ENCODE peak calls at places on chromosomes 6 and 20, in ten cellular contexts. One of them, this sample, is unnamed.

GRCh38 chr20:60136640-60137411 is 178.6 kb downstream of the CDH26 start:
- ATAC-seq in activated CD8-positive, alpha-beta T cell treated with anti-CD3 and anti-CD28 coated beads, Interleukin-2, amount 10 ng/mL, durations not matched to agents 7 days and 5 days: no peak
- ATAC-seq in heart left ventricle: no peak
- ATAC-seq in mucosa of descending colon: no peak
- ATAC-seq in CD8-positive, alpha-beta T cell: no peak
- ATAC-seq in upper lobe of right lung: no peak
- ATAC-seq in CD4-positive, CD25-positive, alpha-beta regulatory T cell: no peak
- ATAC-seq in lower lobe of right lung: no peak
- ATAC-seq in CD4-positive, alpha-beta T cell: no peak
- ATAC-seq in stimulated activated effector memory CD8-positive, alpha-beta T cell treated with anti-CD3 and anti-CD28 coated beads, Interleukin-12 subunit alpha, Interleukin-12 subunit beta, amount 100 ng/mL, for 72 hours: no peak
- ATAC-seq in this sample: no peak

GRCh38 chr20:17059465-17059864 is 167.4 kb upstream of the PCSK2 start:
- ATAC-seq in activated CD8-positive, alpha-beta T cell treated with anti-CD3 and anti-CD28 coated beads, Interleukin-2, amount 10 ng/mL, durations not matched to agents 7 days and 5 days: no peak
- ATAC-seq in heart left ventricle: no peak
- ATAC-seq in mucosa of descending colon: no peak
- ATAC-seq in CD8-positive, alpha-beta T cell: no peak
- ATAC-seq in upper lobe of right lung: peak
- ATAC-seq in CD4-positive, CD25-positive, alpha-beta regulatory T cell: no peak
- ATAC-seq in lower lobe of right lung: peak
- ATAC-seq in CD4-positive, alpha-beta T cell: no peak
- ATAC-seq in stimulated activated effector memory CD8-positive, alpha-beta T cell treated with anti-CD3 and anti-CD28 coated beads, Interleukin-12 subunit alpha, Interleukin-12 subunit beta, amount 100 ng/mL, for 72 hours: no peak
- ATAC-seq in this sample: no peak

GRCh38 chr20:6040958-6041807 is 12.7 kb downstream of the LRRN4 start:
- ATAC-seq in activated CD8-positive, alpha-beta T cell treated with anti-CD3 and anti-CD28 coated beads, Interleukin-2, amount 10 ng/mL, durations not matched to agents 7 days and 5 days: no peak
- ATAC-seq in heart left ventricle: no peak
- ATAC-seq in mucosa of descending colon: no peak
- ATAC-seq in CD8-positive, alpha-beta T cell: no peak
- ATAC-seq in upper lobe of right lung: peak
- ATAC-seq in CD4-positive, CD25-positive, alpha-beta regulatory T cell: no peak
- ATAC-seq in lower lobe of right lung: peak
- ATAC-seq in CD4-positive, alpha-beta T cell: no peak
- ATAC-seq in stimulated activated effector memory CD8-positive, alpha-beta T cell treated with anti-CD3 and anti-CD28 coated beads, Interleukin-12 subunit alpha, Interleukin-12 subunit beta, amount 100 ng/mL, for 72 hours: no peak
- ATAC-seq in this sample: peak

GRCh38 chr6:39169448-39170344 is 54.7 kb upstream of the SAYSD1 start:
- ATAC-seq in activated CD8-positive, alpha-beta T cell treated with anti-CD3 and anti-CD28 coated beads, Interleukin-2, amount 10 ng/mL, durations not matched to agents 7 days and 5 days: no peak
- ATAC-seq in heart left ventricle: no peak
- ATAC-seq in mucosa of descending colon: peak
- ATAC-seq in CD8-positive, alpha-beta T cell: no peak
- ATAC-seq in upper lobe of right lung: no peak
- ATAC-seq in CD4-positive, CD25-positive, alpha-beta regulatory T cell: no peak
- ATAC-seq in lower lobe of right lung: peak
- ATAC-seq in CD4-positive, alpha-beta T cell: no peak
- ATAC-seq in stimulated activated effector memory CD8-positive, alpha-beta T cell treated with anti-CD3 and anti-CD28 coated beads, Interleukin-12 subunit alpha, Interleukin-12 subunit beta, amount 100 ng/mL, for 72 hours: no peak
- ATAC-seq in this sample: peak

GRCh38 chr20:45353746-45354145 is 5.5 kb upstream of the SDC4 start:
- ATAC-seq in activated CD8-positive, alpha-beta T cell treated with anti-CD3 and anti-CD28 coated beads, Interleukin-2, amount 10 ng/mL, durations not matched to agents 7 days and 5 days: no peak
- ATAC-seq in heart left ventricle: no peak
- ATAC-seq in mucosa of descending colon: no peak
- ATAC-seq in CD8-positive, alpha-beta T cell: no peak
- ATAC-seq in upper lobe of right lung: no peak
- ATAC-seq in CD4-positive, CD25-positive, alpha-beta regulatory T cell: no peak
- ATAC-seq in lower lobe of right lung: no peak
- ATAC-seq in CD4-positive, alpha-beta T cell: no peak
- ATAC-seq in stimulated activated effector memory CD8-positive, alpha-beta T cell treated with anti-CD3 and anti-CD28 coated beads, Interleukin-12 subunit alpha, Interleukin-12 subunit beta, amount 100 ng/mL, for 72 hours: no peak
- ATAC-seq in this sample: no peak

GRCh38 chr6:150835620-150836019 is 29.9 kb upstream of the MTHFD1L start:
- ATAC-seq in activated CD8-positive, alpha-beta T cell treated with anti-CD3 and anti-CD28 coated beads, Interleukin-2, amount 10 ng/mL, durations not matched to agents 7 days and 5 days: no peak
- ATAC-seq in heart left ventricle: no peak
- ATAC-seq in mucosa of descending colon: no peak
- ATAC-seq in CD8-positive, alpha-beta T cell: no peak
- ATAC-seq in upper lobe of right lung: no peak
- ATAC-seq in CD4-positive, CD25-positive, alpha-beta regulatory T cell: no peak
- ATAC-seq in lower lobe of right lung: no peak
- ATAC-seq in CD4-positive, alpha-beta T cell: no peak
- ATAC-seq in stimulated activated effector memory CD8-positive, alpha-beta T cell treated with anti-CD3 and anti-CD28 coated beads, Interleukin-12 subunit alpha, Interleukin-12 subunit beta, amount 100 ng/mL, for 72 hours: peak
- ATAC-seq in this sample: no peak

GRCh38 chr20:49483706-49484101 is 1.2 kb upstream of the KCNB1 start:
- ATAC-seq in activated CD8-positive, alpha-beta T cell treated with anti-CD3 and anti-CD28 coated beads, Interleukin-2, amount 10 ng/mL, durations not matched to agents 7 days and 5 days: no peak
- ATAC-seq in heart left ventricle: no peak
- ATAC-seq in mucosa of descending colon: no peak
- ATAC-seq in CD8-positive, alpha-beta T cell: no peak
- ATAC-seq in upper lobe of right lung: no peak
- ATAC-seq in CD4-positive, CD25-positive, alpha-beta regulatory T cell: no peak
- ATAC-seq in lower lobe of right lung: no peak
- ATAC-seq in CD4-positive, alpha-beta T cell: no peak
- ATAC-seq in stimulated activated effector memory CD8-positive, alpha-beta T cell treated with anti-CD3 and anti-CD28 coated beads, Interleukin-12 subunit alpha, Interleukin-12 subunit beta, amount 100 ng/mL, for 72 hours: no peak
- ATAC-seq in this sample: peak

GRCh38 chr6:36357872-36358234 is 21.2 kb upstream of the BNIP5 start:
- ATAC-seq in activated CD8-positive, alpha-beta T cell treated with anti-CD3 and anti-CD28 coated beads, Interleukin-2, amount 10 ng/mL, durations not matched to agents 7 days and 5 days: peak
- ATAC-seq in heart left ventricle: peak
- ATAC-seq in mucosa of descending colon: peak
- ATAC-seq in CD8-positive, alpha-beta T cell: peak
- ATAC-seq in upper lobe of right lung: no peak
- ATAC-seq in CD4-positive, CD25-positive, alpha-beta regulatory T cell: no peak
- ATAC-seq in lower lobe of right lung: no peak
- ATAC-seq in CD4-positive, alpha-beta T cell: peak
- ATAC-seq in stimulated activated effector memory CD8-positive, alpha-beta T cell treated with anti-CD3 and anti-CD28 coated beads, Interleukin-12 subunit alpha, Interleukin-12 subunit beta, amount 100 ng/mL, for 72 hours: peak
- ATAC-seq in this sample: no peak

GRCh38 chr6:34302929-34303328 is 54.1 kb upstream of the SMIM29 start:
- ATAC-seq in activated CD8-positive, alpha-beta T cell treated with anti-CD3 and anti-CD28 coated beads, Interleukin-2, amount 10 ng/mL, durations not matched to agents 7 days and 5 days: no peak
- ATAC-seq in heart left ventricle: no peak
- ATAC-seq in mucosa of descending colon: no peak
- ATAC-seq in CD8-positive, alpha-beta T cell: no peak
- ATAC-seq in upper lobe of right lung: no peak
- ATAC-seq in CD4-positive, CD25-positive, alpha-beta regulatory T cell: no peak
- ATAC-seq in lower lobe of right lung: no peak
- ATAC-seq in CD4-positive, alpha-beta T cell: no peak
- ATAC-seq in stimulated activated effector memory CD8-positive, alpha-beta T cell treated with anti-CD3 and anti-CD28 coated beads, Interleukin-12 subunit alpha, Interleukin-12 subunit beta, amount 100 ng/mL, for 72 hours: no peak
- ATAC-seq in this sample: no peak

GRCh38 chr6:150272264-150272975 is 96.4 kb upstream of the IYD start:
- ATAC-seq in activated CD8-positive, alpha-beta T cell treated with anti-CD3 and anti-CD28 coated beads, Interleukin-2, amount 10 ng/mL, durations not matched to agents 7 days and 5 days: no peak
- ATAC-seq in heart left ventricle: no peak
- ATAC-seq in mucosa of descending colon: no peak
- ATAC-seq in CD8-positive, alpha-beta T cell: no peak
- ATAC-seq in upper lobe of right lung: no peak
- ATAC-seq in CD4-positive, CD25-positive, alpha-beta regulatory T cell: no peak
- ATAC-seq in lower lobe of right lung: no peak
- ATAC-seq in CD4-positive, alpha-beta T cell: no peak
- ATAC-seq in stimulated activated effector memory CD8-positive, alpha-beta T cell treated with anti-CD3 and anti-CD28 coated beads, Interleukin-12 subunit alpha, Interleukin-12 subunit beta, amount 100 ng/mL, for 72 hours: no peak
- ATAC-seq in this sample: peak

This sample was measured in esophagus mucosa.